ENCODE peak calls at places on chromosomes 2 and 18, in eight cellular contexts. K is BJ, D is astrocyte of the spinal cord, L is PC-9, E is GM12864, A is body of pancreas, T is epithelial cell of proximal tubule, G is epithelial cell of esophagus. Z is an unnamed sample.

GRCh38 chr18:63472380-63472779 is 4.4 kb upstream of the SERPINB5 start:
- DNase-seq in A (no peak), E (no peak), K (no peak), G (peak), D (no peak), T (no peak), L (peak), Z (peak)

GRCh38 chr2:126698991-126699390 is 43.0 kb downstream of the GYPC start:
- DNase-seq in K (no peak), E (no peak), T (no peak), G (no peak), D (no peak), A (no peak), L (no peak), Z (no peak)

GRCh38 chr18:3935316-3935715 is 485.3 kb downstream of the TGIF1 start:
- DNase-seq in D (no peak), G (no peak), T (no peak), A (no peak), L (no peak), E (no peak), K (no peak), Z (no peak)

GRCh38 chr2:222861411-222862067 is 703 bp downstream of the ACSL3 start:
- DNase-seq in A (no peak), E (no peak), T (no peak), G (peak), K (no peak), L (no peak), D (peak), Z (peak)

GRCh38 chr2:5867045-5867444 is 174.9 kb downstream of the SOX11 start:
- DNase-seq in K (no peak), E (no peak), L (no peak), T (no peak), D (no peak), A (no peak), G (no peak), Z (no peak)

GRCh38 chr18:34529358-34530335 is 180.5 kb upstream of the DTNA start:
- DNase-seq in G (no peak), K (no peak), A (no peak), L (no peak), D (no peak), E (no peak), T (no peak), Z (no peak)

GRCh38 chr2:72925328-72925943 is 8.1 kb downstream of the EMX1 start:
- DNase-seq in G (no peak), L (no peak), K (no peak), A (peak), E (no peak), D (no peak), T (no peak), Z (no peak)

GRCh38 chr18:13501896-13502295 is 224.5 kb downstream of the FAM210A start:
- DNase-seq in L (no peak), A (no peak), E (peak), K (no peak), T (no peak), D (no peak), G (no peak), Z (no peak)

GRCh38 chr2:205769879-205770278 is 87.6 kb downstream of the NRP2 start:
- DNase-seq in K (no peak), T (no peak), E (no peak), G (no peak), A (no peak), L (no peak), D (no peak), Z (no peak)

GRCh38 chr18:48922801-48923730 is 27.7 kb downstream of the SMAD7 start:
- DNase-seq in A (no peak), K (peak), G (peak), D (peak), E (no peak), T (no peak), L (no peak), Z (no peak)

GRCh38 chr2:37226863-37227262 is 4.5 kb downstream of the CEBPZ start:
- DNase-seq in A (no peak), E (no peak), L (no peak), G (no peak), K (no peak), T (no peak), D (no peak), Z (no peak)

GRCh38 chr2:64638502-64639120 is 15.1 kb downstream of the SERTAD2 start:
- DNase-seq in E (no peak), A (no peak), T (no peak), L (no peak), K (no peak), G (peak), D (no peak), Z (no peak)

DNA sequence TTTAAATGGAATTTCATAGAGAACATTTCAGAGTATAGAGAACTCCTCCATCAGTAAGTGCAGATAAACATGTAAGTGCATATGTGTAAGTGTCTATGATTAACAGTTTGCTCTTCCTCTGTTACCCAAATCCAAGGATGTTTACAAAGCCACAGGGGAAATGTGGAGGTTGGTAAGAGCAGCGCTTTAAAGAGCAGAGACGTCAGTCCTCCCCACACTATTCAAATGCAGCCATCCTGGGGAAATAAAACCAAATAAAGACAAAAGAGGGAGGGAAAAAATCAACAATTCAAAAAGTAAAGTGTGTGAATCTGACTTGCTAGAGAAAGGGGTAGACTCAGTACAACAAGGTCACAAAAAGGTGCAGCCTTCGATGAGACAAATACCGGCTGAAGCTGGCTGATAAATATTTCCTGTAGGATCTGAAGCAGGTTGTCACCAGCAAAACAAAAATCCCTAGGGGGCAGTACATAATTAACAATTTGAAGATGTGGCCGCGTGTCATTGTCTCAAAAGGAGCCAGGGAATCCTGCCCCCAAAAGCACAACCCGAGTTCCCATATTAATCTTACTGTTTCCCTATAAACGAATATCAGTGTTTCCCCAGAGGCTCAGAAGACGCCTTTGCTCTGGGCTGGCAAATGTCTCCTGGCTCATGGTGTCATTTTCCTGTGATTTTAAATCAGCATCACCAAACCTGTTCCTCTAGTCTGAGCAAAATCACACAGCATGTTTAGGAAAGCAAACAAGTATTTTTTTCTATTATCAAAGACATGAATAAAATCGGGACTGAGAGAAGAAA is 216.5 kb downstream of the CDCA7 start:
- DNase-seq in A (peak), K (no peak), E (no peak), T (no peak), G (peak), D (peak), L (peak), Z (peak)
- TF ChIP-seq CTCF in A (peak), K (peak), E (peak), T (peak), G (peak), D (peak), L (peak), Z (peak)

GRCh38 chr2:207630491-207630890 is 5.3 kb upstream of the METTL21A start:
- DNase-seq in D (no peak), G (no peak), E (no peak), T (no peak), L (no peak), K (no peak), A (no peak), Z (no peak)

GRCh38 chr2:207621640-207622039 is 3.6 kb downstream of the METTL21A start:
- DNase-seq in A (no peak), T (no peak), L (no peak), K (no peak), G (no peak), D (no peak), E (no peak), Z (no peak)

GRCh38 chr2:207629553-207629952 is 4.4 kb upstream of the METTL21A start:
- DNase-seq in L (no peak), A (no peak), K (no peak), E (no peak), G (no peak), T (no peak), D (no peak), Z (no peak)

GRCh38 chr2:207624170-207625013 is 802 bp downstream of the METTL21A start:
- DNase-seq in T (no peak), D (peak), E (peak), L (peak), K (no peak), A (peak), G (peak), Z (peak)

GRCh38 chr2:207625014-207625755 is at the start of gene METTL21A:
- DNase-seq in E (peak), T (no peak), K (no peak), L (peak), A (peak), G (peak), D (peak), Z (peak)
- TF ChIP-seq CTCF in E (peak), T (peak), K (peak), L (no peak), A (peak), G (peak), D (peak), Z (peak)

DNA sequence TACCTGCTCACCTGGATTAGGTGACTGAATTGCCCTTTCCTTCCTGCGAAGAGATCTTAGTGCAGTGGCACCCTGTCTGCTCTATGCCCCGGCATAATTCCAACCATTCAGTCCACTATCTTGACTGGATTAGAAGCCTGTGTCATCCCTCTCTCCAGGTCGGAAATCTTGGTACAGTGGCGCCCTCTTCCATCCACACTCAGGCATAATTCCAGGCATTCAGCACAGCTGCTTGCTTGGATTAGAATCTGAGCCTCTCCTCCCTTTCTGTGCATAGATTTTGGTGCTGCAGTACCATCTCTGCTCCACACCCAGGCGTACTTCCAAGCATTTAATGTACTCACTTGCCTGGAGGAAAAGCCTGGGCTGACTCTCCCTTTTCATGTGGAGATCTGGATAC is 1389.3 kb upstream of the TMEFF2 start:
- DNase-seq in G (peak), K (no peak), D (peak), E (no peak), A (no peak), L (no peak), T (no peak), Z (peak)
- TF ChIP-seq CTCF in G (peak), K (no peak), D (peak), E (no peak), A (no peak), L (no peak), T (peak), Z (no peak)

GRCh38 chr2:172460780-172461201 is 33.4 kb downstream of the ITGA6 start:
- DNase-seq in T (no peak), A (no peak), L (no peak), K (no peak), D (no peak), G (peak), E (no peak), Z (no peak)

GRCh38 chr2:172461591-172462392 is 34.4 kb downstream of the ITGA6 start:
- DNase-seq in G (peak), K (no peak), D (peak), T (no peak), A (peak), L (peak), E (no peak), Z (peak)

GRCh38 chr2:172465417-172466334 is 38.3 kb downstream of the ITGA6 start:
- DNase-seq in L (peak), D (peak), T (no peak), A (peak), G (peak), K (peak), E (peak), Z (peak)

GRCh38 chr2:172464340-172465129 is 37.1 kb downstream of the ITGA6 start:
- DNase-seq in A (peak), D (no peak), E (no peak), G (peak), L (peak), K (no peak), T (no peak), Z (no peak)

GRCh38 chr2:172462393-172463381 is 35.3 kb downstream of the ITGA6 start:
- DNase-seq in D (no peak), A (no peak), E (no peak), G (peak), T (no peak), L (peak), K (no peak), Z (peak)
- TF ChIP-seq CTCF in D (no peak), A (no peak), E (no peak), G (no peak), T (no peak), L (peak), K (no peak), Z (no peak)

GRCh38 chr2:181575024-181575649 is 81.8 kb downstream of the CERKL start:
- DNase-seq in E (no peak), D (no peak), G (no peak), A (no peak), K (no peak), T (no peak), L (no peak), Z (no peak)

GRCh38 chr2:181570833-181571661 is 85.9 kb downstream of the CERKL start:
- DNase-seq in G (no peak), L (no peak), D (peak), A (no peak), E (no peak), T (no peak), K (no peak), Z (no peak)

GRCh38 chr2:181574321-181574720 is 82.6 kb downstream of the CERKL start:
- DNase-seq in K (no peak), D (no peak), G (no peak), E (no peak), T (no peak), A (no peak), L (no peak), Z (no peak)

GRCh38 chr2:181575650-181576025 is 81.3 kb downstream of the CERKL start:
- DNase-seq in T (no peak), A (no peak), E (no peak), G (no peak), D (no peak), L (no peak), K (no peak), Z (no peak)

DNA sequence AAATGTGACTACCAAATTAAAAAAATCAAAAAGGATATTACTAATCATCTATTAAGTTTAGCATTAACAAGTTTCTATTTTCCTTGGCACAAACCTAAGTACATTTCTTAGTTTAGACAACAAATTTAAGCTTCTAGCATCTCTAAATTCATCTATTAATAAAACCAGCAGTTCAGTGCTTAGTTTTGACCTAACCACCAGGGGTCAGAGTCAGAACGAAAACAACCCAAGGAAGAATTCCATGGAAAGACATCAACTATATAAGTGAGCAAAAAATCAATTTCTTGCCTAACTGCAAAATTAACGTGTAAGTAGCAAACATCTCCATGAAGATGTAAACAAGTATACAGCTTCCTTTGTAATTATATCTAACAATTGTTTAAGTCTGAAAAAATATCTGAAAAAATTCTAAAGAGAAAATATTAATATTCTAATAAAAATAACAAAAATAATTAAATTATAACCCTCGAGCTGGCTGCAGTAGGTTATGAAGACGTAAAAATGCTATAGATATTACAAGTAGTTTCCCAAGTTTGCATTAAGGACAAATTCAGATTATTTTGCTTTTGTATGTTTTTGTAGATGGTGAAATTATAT is 83.7 kb downstream of the CERKL start:
- DNase-seq in D (peak), G (peak), K (no peak), E (no peak), T (no peak), A (no peak), L (peak), Z (peak)
- TF ChIP-seq CTCF in D (peak), G (peak), K (peak), E (no peak), T (peak), A (peak), L (peak), Z (peak)

GRCh38 chr2:88187927-88188326 is 17.8 kb downstream of the THNSL2 start:
- DNase-seq in T (no peak), A (no peak), G (peak), K (no peak), D (no peak), L (no peak), E (no peak), Z (no peak)
- TF ChIP-seq CTCF in T (peak), A (no peak), G (peak), K (peak), D (peak), L (peak), E (peak), Z (no peak)

GRCh38 chr2:136874258-136874657 is 108.9 kb downstream of the THSD7B start:
- DNase-seq in T (no peak), E (no peak), L (no peak), D (no peak), A (no peak), K (no peak), G (peak), Z (peak)
- TF ChIP-seq CTCF in T (peak), E (peak), L (peak), D (peak), A (no peak), K (peak), G (peak), Z (no peak)

GRCh38 chr2:10140841-10141610 is 18.5 kb downstream of the RRM2 start:
- DNase-seq in E (no peak), T (no peak), K (no peak), G (no peak), L (no peak), A (no peak), D (no peak), Z (no peak)

GRCh38 chr2:10142640-10142965 is 20.1 kb downstream of the RRM2 start:
- DNase-seq in G (no peak), A (no peak), K (no peak), D (no peak), L (no peak), T (no peak), E (no peak), Z (no peak)

GRCh38 chr2:10139536-10139935 is 17.0 kb downstream of the RRM2 start:
- DNase-seq in E (no peak), K (no peak), L (no peak), T (no peak), G (no peak), A (no peak), D (no peak), Z (no peak)

GRCh38 chr2:10144771-10145518 is 22.4 kb downstream of the RRM2 start:
- DNase-seq in G (peak), A (no peak), T (no peak), K (no peak), D (no peak), E (no peak), L (no peak), Z (no peak)

DNA sequence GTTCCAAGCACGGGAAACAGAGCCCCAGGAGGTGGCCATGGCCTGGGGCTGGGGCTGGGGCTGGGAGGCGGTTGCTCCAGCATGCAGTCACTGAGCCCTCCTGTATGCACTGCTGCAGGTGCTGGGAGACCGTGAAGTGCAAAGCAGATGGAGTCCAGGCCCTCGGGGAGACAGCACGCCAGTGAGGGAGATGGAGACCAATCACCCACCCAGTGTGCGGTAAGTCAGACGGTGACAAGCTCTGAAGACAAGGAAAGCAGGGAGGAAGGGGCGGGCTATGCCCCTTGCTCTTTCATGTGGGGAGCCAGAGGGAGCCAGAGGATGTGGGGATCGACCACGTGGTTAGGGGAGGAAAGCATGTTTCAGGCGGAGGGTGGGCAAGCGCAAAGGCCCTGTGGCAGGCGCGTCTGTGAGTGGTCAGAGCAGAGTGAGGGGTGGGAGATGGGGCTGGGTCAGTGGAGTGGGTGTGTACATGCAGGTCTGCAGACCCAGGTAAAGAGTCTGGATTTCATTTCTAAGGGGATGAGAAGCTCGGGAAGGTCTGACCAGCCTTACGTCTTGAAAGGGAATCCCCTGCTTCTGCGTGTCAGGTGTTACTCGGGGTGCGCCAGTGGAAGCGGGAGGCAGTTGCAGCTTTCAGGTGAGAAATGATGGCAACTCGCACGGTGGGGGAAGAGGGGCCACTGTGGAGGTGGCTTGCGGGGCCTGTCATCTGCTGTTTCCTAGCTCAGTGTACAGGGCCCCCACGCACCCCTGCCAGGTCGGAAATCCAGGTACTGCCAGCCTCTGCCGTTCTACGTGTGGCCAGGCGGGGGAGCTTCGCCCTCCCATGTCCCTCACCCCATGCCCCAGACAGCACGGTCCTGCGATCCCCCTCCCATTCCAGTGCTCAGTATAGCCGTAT is 19.4 kb downstream of the RRM2 start:
- DNase-seq in T (no peak), D (no peak), E (no peak), K (no peak), L (peak), A (peak), G (peak), Z (peak)
- TF ChIP-seq CTCF in T (peak), D (peak), E (peak), K (peak), L (peak), A (peak), G (peak), Z (peak)

GRCh38 chr2:85886141-85886540 is 2.6 kb downstream of the ST3GAL5 start:
- DNase-seq in L (no peak), G (no peak), D (no peak), K (no peak), E (no peak), A (no peak), T (no peak), Z (no peak)

GRCh38 chr2:85888745-85889647 is at the start of gene ST3GAL5:
- DNase-seq in K (no peak), L (peak), G (peak), E (peak), D (peak), A (peak), T (no peak), Z (peak)

GRCh38 chr2:85886585-85886984 is 2.2 kb downstream of the ST3GAL5 start:
- DNase-seq in E (no peak), L (no peak), D (peak), A (peak), K (peak), G (peak), T (no peak), Z (no peak)

GRCh38 chr2:85888020-85888744 is 608 bp downstream of the ST3GAL5 start:
- DNase-seq in K (no peak), E (no peak), T (no peak), L (no peak), D (no peak), G (no peak), A (peak), Z (no peak)

DNA sequence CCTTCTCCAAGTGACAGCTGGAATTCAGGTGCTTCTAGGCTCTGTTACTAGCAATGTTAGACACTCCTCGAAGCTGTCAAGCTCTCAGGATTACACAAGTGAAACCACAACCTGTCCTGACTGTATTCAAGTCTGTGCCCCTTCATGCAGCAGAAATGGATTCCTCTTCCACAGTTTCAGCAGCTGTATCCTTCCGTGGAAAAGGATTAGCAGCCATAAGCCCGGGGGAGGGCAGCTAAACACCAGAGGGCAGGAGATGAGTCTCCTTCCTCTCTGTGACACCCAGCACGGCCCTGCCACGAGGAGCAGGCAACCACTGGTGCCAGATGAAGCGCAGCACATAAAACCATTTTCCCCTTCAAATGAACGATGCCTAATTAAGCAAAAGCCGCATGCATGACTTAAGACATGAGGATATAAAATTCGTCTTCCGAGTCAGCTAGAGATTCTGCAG is 1.2 kb downstream of the ST3GAL5 start:
- DNase-seq in A (peak), L (peak), T (no peak), G (peak), K (no peak), D (peak), E (no peak), Z (no peak)
- TF ChIP-seq CTCF in A (peak), L (no peak), T (peak), G (peak), K (peak), D (peak), E (no peak), Z (no peak)

Z was measured in Calu3.